ENCODE peak calls at places on chromosomes 3 and 15, in four cellular contexts. One of them, this sample, is unnamed.

GRCh38 chr3:160213181-160213580 is 12.0 kb upstream of the C3orf80 start:
- DNase-seq in HCEC 1CT: peak
- DNase-seq in NCI-H1694: no peak
- DNase-seq in cardiac fibroblast: peak
- DNase-seq in this sample: no peak

GRCh38 chr15:63474810-63475316 is 29.5 kb upstream of the USP3 start:
- DNase-seq in HCEC 1CT: no peak
- DNase-seq in NCI-H1694: no peak
- DNase-seq in cardiac fibroblast: no peak
- DNase-seq in this sample: no peak

GRCh38 chr3:122415762-122416654 is at the start of gene WDR5B:
- DNase-seq in NCI-H1694: no peak
- DNase-seq in HCEC 1CT: peak
- DNase-seq in cardiac fibroblast: peak
- DNase-seq in this sample: peak

GRCh38 chr15:78618064-78618463 is 2.7 kb downstream of the CHRNA3 start:
- DNase-seq in HCEC 1CT: no peak
- DNase-seq in NCI-H1694: no peak
- DNase-seq in cardiac fibroblast: no peak
- DNase-seq in this sample: no peak

GRCh38 chr3:47802734-47803477 is at the start of gene DHX30:
- DNase-seq in NCI-H1694: no peak
- DNase-seq in HCEC 1CT: peak
- DNase-seq in cardiac fibroblast: peak
- DNase-seq in this sample: peak

GRCh38 chr15:43524254-43524847 is 6.9 kb downstream of the MAP1A start:
- DNase-seq in HCEC 1CT: no peak
- DNase-seq in NCI-H1694: no peak
- DNase-seq in cardiac fibroblast: no peak
- DNase-seq in this sample: no peak

GRCh38 chr3:45024601-45025262 is 1.4 kb upstream of the CLEC3B start:
- DNase-seq in HCEC 1CT: no peak
- DNase-seq in NCI-H1694: no peak
- DNase-seq in cardiac fibroblast: no peak
- DNase-seq in this sample: no peak

GRCh38 chr15:42059661-42060476 is 34.5 kb downstream of the PLA2G4D start:
- DNase-seq in cardiac fibroblast: peak
- DNase-seq in NCI-H1694: peak
- DNase-seq in HCEC 1CT: peak
- DNase-seq in this sample: peak

GRCh38 chr3:184467171-184467570 is 87.3 kb downstream of the CHRD start:
- DNase-seq in HCEC 1CT: no peak
- DNase-seq in cardiac fibroblast: no peak
- DNase-seq in NCI-H1694: no peak
- DNase-seq in this sample: no peak

GRCh38 chr3:77014236-77014635 is 25.7 kb upstream of the ROBO2 start:
- DNase-seq in cardiac fibroblast: no peak
- DNase-seq in HCEC 1CT: no peak
- DNase-seq in NCI-H1694: no peak
- DNase-seq in this sample: no peak

GRCh38 chr3:72223116-72223515 is 438.2 kb upstream of the PROK2 start:
- DNase-seq in cardiac fibroblast: peak
- DNase-seq in NCI-H1694: no peak
- DNase-seq in HCEC 1CT: no peak
- DNase-seq in this sample: no peak

GRCh38 chr3:67009716-67010115 is 11.6 kb downstream of the KBTBD8 start:
- DNase-seq in HCEC 1CT: no peak
- DNase-seq in NCI-H1694: no peak
- DNase-seq in cardiac fibroblast: no peak
- DNase-seq in this sample: no peak

GRCh38 chr3:52014613-52015012 is 18.9 kb upstream of the RPL29 start:
- DNase-seq in HCEC 1CT: no peak
- DNase-seq in cardiac fibroblast: no peak
- DNase-seq in NCI-H1694: no peak
- DNase-seq in this sample: no peak

This sample was measured in stimulated activated CD8-positive, alpha-beta memory T cell treated with anti-CD3 and anti-CD28 coated beads, Interleukin-7, amount 100 ng/mL, for 48 hours.